ENCODE peak calls at places on chromosomes 5 and 9, in four cellular contexts. J, I, N and G are unnamed samples.

GRCh38 chr5:90941002-90941720 is 382.6 kb downstream of the ADGRV1 start:
- DNase-seq in J (no peak), I (no peak), N (no peak), G (no peak)

GRCh38 chr9:7984713-7985112 is 185.1 kb upstream of the DMAC1 start:
- DNase-seq in J (no peak), I (no peak), N (no peak), G (no peak)

GRCh38 chr9:131111186-131111853 is 14.1 kb upstream of the NUP214 start:
- DNase-seq in I (no peak), N (no peak), J (peak), G (no peak)

GRCh38 chr5:134175874-134176522 is 752 bp downstream of the SKP1 start:
- DNase-seq in I (peak), N (no peak), J (peak), G (no peak)

GRCh38 chr5:57028166-57028565 is 76.2 kb upstream of the MIER3 start:
- DNase-seq in I (no peak), J (no peak), N (no peak), G (no peak)

GRCh38 chr5:3411363-3411762 is 184.3 kb upstream of the IRX1 start:
- DNase-seq in J (no peak), N (no peak), I (no peak), G (no peak)

GRCh38 chr9:13823021-13823420 is 490.9 kb downstream of the NFIB start:
- DNase-seq in I (no peak), N (no peak), J (peak), G (no peak)

GRCh38 chr9:126664893-126665695 is 51.4 kb downstream of the LMX1B start:
- DNase-seq in N (no peak), J (no peak), I (no peak), G (no peak)

GRCh38 chr5:79851694-79852006 is 139.4 kb downstream of the MTX3 start:
- DNase-seq in J (no peak), N (no peak), I (no peak), G (no peak)

GRCh38 chr5:863244-863805 is 12.5 kb upstream of the ZDHHC11 start:
- DNase-seq in I (no peak), N (no peak), J (no peak), G (no peak)

GRCh38 chr9:8867148-8867547 is 1067.6 kb upstream of the DMAC1 start:
- DNase-seq in N (no peak), I (no peak), J (no peak), G (no peak)

GRCh38 chr9:136122425-136123383 is 4.0 kb upstream of the TMEM250 start:
- DNase-seq in N (peak), J (peak), I (peak), G (no peak)
- H3K4me3 ChIP-seq in N (no peak), J (peak), I (no peak), G (peak)

GRCh38 chr9:134278286-134278685 is 48.0 kb upstream of the RXRA start:
- DNase-seq in N (no peak), J (no peak), I (no peak), G (no peak)

GRCh38 chr9:134272302-134273023 is 53.8 kb upstream of the RXRA start:
- DNase-seq in J (no peak), N (no peak), I (no peak), G (no peak)

GRCh38 chr9:134276463-134277245 is 49.6 kb upstream of the RXRA start:
- DNase-seq in J (no peak), N (no peak), I (no peak), G (no peak)

GRCh38 chr9:134273647-134274046 is 52.6 kb upstream of the RXRA start:
- DNase-seq in J (no peak), N (no peak), I (no peak), G (no peak)

DNA sequence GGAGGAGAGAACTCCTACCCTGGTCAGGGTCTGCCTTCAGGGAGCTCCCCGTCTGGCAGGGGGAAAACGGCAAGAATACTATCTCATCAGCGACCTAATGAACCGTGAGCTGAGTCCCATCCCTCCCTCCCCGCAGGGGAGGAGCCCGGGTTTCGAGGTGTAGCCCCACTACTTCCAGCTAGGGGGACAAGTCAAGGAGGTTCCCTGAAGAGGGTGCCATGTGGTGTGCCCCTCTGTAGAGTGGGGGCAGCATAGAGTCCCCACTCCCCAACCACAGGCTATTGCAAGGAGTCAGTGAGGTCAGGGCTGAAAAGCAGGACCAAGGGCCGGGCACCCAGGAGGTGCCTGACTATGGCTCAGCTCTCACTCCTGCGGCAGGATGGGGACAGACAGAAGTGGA is 50.9 kb upstream of the RXRA start:
- DNase-seq in N (no peak), J (no peak), I (no peak), G (no peak)
- TF ChIP-seq CTCF in N (no peak), J (no peak), I (no peak), G (no peak)

GRCh38 chr5:107400328-107400727 is 270.4 kb downstream of the EFNA5 start:
- DNase-seq in I (no peak), J (no peak), N (no peak), G (no peak)

GRCh38 chr5:107401470-107402085 is 269.2 kb downstream of the EFNA5 start:
- DNase-seq in J (no peak), N (no peak), I (no peak), G (no peak)

GRCh38 chr5:107396351-107396690 is 274.4 kb downstream of the EFNA5 start:
- DNase-seq in N (no peak), J (no peak), I (no peak), G (no peak)

GRCh38 chr5:107395632-107396350 is 274.9 kb downstream of the EFNA5 start:
- DNase-seq in I (no peak), N (no peak), J (peak), G (no peak)

DNA sequence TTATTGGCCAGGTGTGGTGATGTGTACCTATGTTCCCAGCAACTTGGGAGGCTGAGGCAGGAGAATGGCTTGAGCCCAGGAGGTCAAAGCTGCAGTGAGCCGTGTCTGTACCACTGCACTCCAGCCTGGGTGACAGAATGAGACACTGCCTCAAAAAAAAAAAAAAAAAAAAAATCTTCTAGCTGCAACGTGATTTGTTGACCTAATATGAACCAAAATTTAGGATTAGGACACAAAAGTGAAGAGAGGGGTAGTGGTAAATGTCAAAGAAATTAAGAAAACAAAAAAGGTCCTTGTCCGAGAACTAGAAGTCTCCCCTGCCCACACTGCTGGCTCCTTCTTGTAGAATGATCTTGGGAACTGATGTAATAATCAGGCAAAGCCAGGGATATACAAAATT is 272.0 kb downstream of the EFNA5 start:
- DNase-seq in I (no peak), N (no peak), J (no peak), G (no peak)
- H3K4me3 ChIP-seq in I (no peak), N (no peak), J (no peak), G (no peak)

GRCh38 chr5:150734579-150735384 is 24.0 kb downstream of the DCTN4 start:
- DNase-seq in N (peak), J (no peak), I (no peak), G (no peak)
- TF ChIP-seq CTCF in N (no peak), J (no peak), I (no peak), G (no peak)

DNA sequence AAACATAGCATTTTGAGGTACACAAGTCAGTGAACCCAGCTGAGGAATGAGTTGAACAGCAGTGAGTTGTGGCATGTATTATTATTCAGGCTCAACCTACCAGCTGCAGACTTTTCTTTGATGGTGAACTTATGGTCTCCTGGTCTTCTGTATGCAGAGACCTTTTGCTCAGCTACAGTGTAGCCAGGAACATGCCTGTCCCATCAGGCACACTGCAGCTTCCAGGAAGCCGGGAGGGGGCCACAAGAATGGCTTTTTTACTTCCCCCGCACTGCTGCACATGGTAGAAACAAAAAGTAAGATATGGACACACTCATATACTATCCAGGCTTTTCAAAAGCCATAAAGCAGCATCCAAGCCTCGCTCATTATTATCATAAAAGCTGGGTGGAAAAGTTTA is 65.3 kb upstream of the PLPP1 start:
- DNase-seq in I (no peak), N (no peak), J (no peak), G (no peak)
- H3K4me3 ChIP-seq in I (no peak), N (no peak), J (no peak), G (no peak)